ENCODE peak calls at places on chromosomes 2 and 18, in seven cellular contexts. W is uterus, N is hepatocyte, E is pancreas, G is MM.1S, J is astrocyte, Y is spleen. U is an unnamed sample.

GRCh38 chr18:58929206-58929605 is 64.5 kb downstream of the ZNF532 start:
- DNase-seq in W (no peak), Y (no peak), E (no peak), N (no peak), J (no peak), G (no peak), U (no peak)

GRCh38 chr18:79941473-79942119 is 9.9 kb downstream of the SLC66A2 start:
- DNase-seq in J (no peak), G (no peak), Y (peak; percentile 46), E (no peak), W (no peak), N (no peak), U (peak; percentile 27)

GRCh38 chr2:239316562-239317465 is 84.0 kb downstream of the HDAC4 start:
- DNase-seq in Y (peak; percentile 79), E (no peak), W (peak; percentile 65), J (peak; percentile 52), G (no peak), N (peak; percentile 35), U (peak; percentile 12)

GRCh38 chr2:32271063-32271462 is 6.4 kb upstream of the NLRC4 start:
- DNase-seq in G (no peak), E (no peak), W (no peak), N (no peak), Y (no peak), J (no peak), U (no peak)

GRCh38 chr2:45707034-45707433 is 55.6 kb downstream of the PRKCE start:
- DNase-seq in Y (no peak), J (no peak), E (no peak), N (no peak), G (no peak), W (no peak), U (no peak)

GRCh38 chr18:23824704-23825103 is 135.5 kb downstream of the LAMA3 start:
- DNase-seq in W (no peak), E (no peak), J (peak; percentile 55), N (peak; percentile 28), G (no peak), Y (no peak), U (no peak)

GRCh38 chr18:47522359-47522758 is 270.9 kb upstream of the SKOR2 start:
- DNase-seq in W (no peak), Y (no peak), J (no peak), E (no peak), N (no peak), G (no peak), U (no peak)

GRCh38 chr2:236862961-236863728 is 222.5 kb upstream of the COPS8 start:
- DNase-seq in Y (no peak), E (no peak), W (no peak), N (no peak), J (peak; percentile 83), G (no peak), U (no peak)

GRCh38 chr2:241035818-241036396 is 37.5 kb downstream of the SNED1 start:
- DNase-seq in Y (no peak), J (no peak), E (no peak), W (no peak), G (no peak), N (no peak), U (no peak)

GRCh38 chr2:53640466-53640865 is 127.1 kb upstream of the CHAC2 start:
- DNase-seq in W (no peak), E (no peak), J (peak; percentile 60), N (no peak), Y (no peak), G (no peak), U (no peak)

GRCh38 chr2:69200107-69200520 is 186.9 kb downstream of the GFPT1 start:
- DNase-seq in W (peak; percentile 71), N (peak; percentile 62), G (no peak), J (no peak), E (no peak), Y (no peak), U (no peak)

GRCh38 chr2:70340921-70341765 is 39.3 kb upstream of the FAM136A start:
- DNase-seq in W (no peak), N (peak; percentile 71), E (no peak), J (peak; percentile 12), G (peak; percentile 50), Y (no peak), U (no peak)

GRCh38 chr2:74373189-74373588 is 6.9 kb downstream of the DCTN1 start:
- DNase-seq in G (no peak), E (no peak), N (peak; percentile 41), J (no peak), W (peak; percentile 28), Y (no peak), U (peak; percentile 71)

GRCh38 chr2:219642064-219642444 is 14.6 kb downstream of the SLC4A3 start:
- DNase-seq in G (no peak), N (peak; percentile 48), J (no peak), Y (no peak), W (no peak), E (no peak), U (no peak)

GRCh38 chr2:239275037-239275685 is 125.7 kb downstream of the HDAC4 start:
- DNase-seq in N (peak; percentile 67), Y (peak; percentile 93), E (no peak), W (peak; percentile 65), J (peak; percentile 97), G (no peak), U (peak; percentile 92)

GRCh38 chr2:165571477-165571876 is 102.0 kb downstream of the CSRNP3 start:
- DNase-seq in E (no peak), N (no peak), G (no peak), W (no peak), J (no peak), Y (no peak), U (no peak)

GRCh38 chr2:200786423-200786822 is 25.3 kb upstream of the BZW1 start:
- DNase-seq in W (no peak), Y (no peak), J (peak; percentile 69), G (no peak), E (no peak), N (no peak), U (no peak)

GRCh38 chr2:84919885-84920580 is 14.6 kb downstream of the TMSB10 start:
- DNase-seq in E (no peak), J (peak; percentile 97), G (no peak), W (peak; percentile 80), Y (no peak), N (peak; percentile 82), U (no peak)

GRCh38 chr2:12109363-12110017 is 363.1 kb downstream of the LPIN1 start:
- DNase-seq in N (no peak), W (no peak), J (no peak), G (no peak), Y (no peak), E (no peak), U (no peak)

GRCh38 chr2:211035548-211036185 is 479.3 kb downstream of the CPS1 start:
- DNase-seq in Y (no peak), J (peak; percentile 11), N (peak; percentile 38), E (no peak), G (peak; percentile 48), W (no peak), U (no peak)

GRCh38 chr2:205527801-205528200 is 154.5 kb upstream of the NRP2 start:
- DNase-seq in E (no peak), W (no peak), N (no peak), Y (no peak), J (peak; percentile 10), G (no peak), U (no peak)

GRCh38 chr2:69645926-69646325 is 2.4 kb upstream of the AAK1 start:
- DNase-seq in G (no peak), N (no peak), Y (no peak), J (no peak), E (no peak), W (no peak), U (no peak)

GRCh38 chr18:12770469-12771219 is 67.8 kb downstream of the PSMG2 start:
- DNase-seq in W (no peak), G (no peak), Y (peak; percentile 13), N (no peak), J (no peak), E (no peak), U (no peak)

GRCh38 chr18:59865241-59865986 is 34.4 kb upstream of the PMAIP1 start:
- DNase-seq in G (no peak), Y (no peak), J (peak; percentile 41), E (no peak), W (no peak), N (no peak), U (no peak)

DNA sequence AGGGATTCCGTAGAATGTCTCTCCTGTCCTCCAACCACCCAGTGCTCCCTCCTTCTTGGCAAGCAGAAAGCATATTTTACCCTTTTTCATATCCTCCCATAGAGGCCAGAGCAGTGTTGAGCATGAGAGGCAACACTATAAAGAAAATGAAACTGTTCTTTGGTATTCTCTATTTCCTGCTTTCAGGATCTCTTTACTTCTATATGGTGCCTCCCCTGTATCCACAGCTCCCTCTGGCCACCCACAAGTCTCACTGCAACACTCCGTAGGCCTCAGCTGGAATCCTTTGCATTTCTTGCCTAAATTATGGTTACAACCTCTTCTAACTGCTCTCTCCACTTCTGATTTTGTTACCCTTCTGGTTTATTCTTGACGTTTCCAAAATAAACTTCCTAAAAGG is 74.9 kb upstream of the C2orf15 start:
- DNase-seq in Y (no peak), J (peak; percentile 41), W (no peak), E (no peak), G (peak; percentile 87), N (peak; percentile 67), U (no peak)
- TF ChIP-seq CTCF in Y (no peak), J (no peak), W (no peak), E (no peak), G (peak; percentile 69), N (peak; percentile 42), U (peak; percentile 28)

DNA sequence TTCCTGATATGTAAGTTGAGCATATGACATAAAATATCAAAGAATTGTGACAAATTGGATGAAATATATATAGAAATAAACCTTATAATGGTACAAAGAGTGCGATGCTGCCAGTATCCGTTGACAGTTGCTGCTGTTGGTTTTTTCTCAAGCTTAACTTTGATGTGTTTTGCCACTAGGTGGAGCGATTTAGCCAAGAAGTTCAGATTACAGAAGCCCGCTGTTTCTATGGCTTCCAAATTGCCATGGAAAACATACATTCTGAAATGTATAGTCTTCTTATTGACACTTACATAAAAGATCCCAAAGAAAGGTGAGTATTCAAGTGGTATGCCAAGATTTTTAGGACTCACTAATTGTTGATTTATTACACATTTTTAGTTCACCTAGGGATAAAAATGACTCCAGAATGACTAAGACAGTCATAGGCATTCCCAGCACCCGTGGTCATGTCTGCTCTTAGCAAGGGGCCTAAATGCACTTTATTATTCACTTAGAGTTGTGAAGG is 2.1 kb downstream of the RRM2 start:
- DNase-seq in Y (peak; percentile 13), J (peak; percentile 73), W (peak; percentile 49), E (no peak), G (peak; percentile 74), N (peak; percentile 83), U (no peak)
- H3K27ac ChIP-seq in Y (no peak overlapping the region), J (peak overlapping the region; percentile 32), W (no peak overlapping the region), E (no peak overlapping the region), G (peak overlapping the region; percentile 91), N (no peak overlapping the region), U (no peak overlapping the region)

DNA sequence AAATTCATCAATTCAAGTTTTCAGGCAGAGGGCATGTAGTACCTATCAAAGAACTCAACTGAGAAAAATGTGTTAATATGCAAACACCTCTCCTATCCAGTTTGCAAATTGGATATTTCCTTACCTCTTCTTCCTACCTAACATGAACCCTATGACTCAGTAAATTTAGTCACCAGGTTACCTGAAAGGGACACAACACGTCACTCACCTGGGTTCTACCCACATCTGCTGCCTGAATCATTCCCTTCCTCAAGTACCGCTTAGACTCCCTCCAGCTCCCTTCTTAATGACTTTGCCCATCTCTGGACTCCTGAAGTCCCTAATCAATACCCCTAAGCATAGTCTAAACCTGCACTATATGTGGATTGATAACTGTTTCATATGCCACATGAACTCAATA is 10.4 kb downstream of the ANKRD44 start:
- DNase-seq in G (no peak), J (no peak), Y (no peak), E (no peak), W (no peak), N (no peak), U (no peak)
- H3K36me3 ChIP-seq in G (peaks cover 6% of the 10 kb centered on the region), J (no peaks in the 10 kb centered on the region), Y (peaks cover 4% of the 10 kb centered on the region), E (no peaks in the 10 kb centered on the region), W (no peaks in the 10 kb centered on the region), N (no peaks in the 10 kb centered on the region), U (no peaks in the 10 kb centered on the region)

GRCh38 chr18:8749492-8749891 is 44.1 kb downstream of the MTCL1 start:
- DNase-seq in Y (no peak), E (no peak), J (no peak), G (no peak), N (no peak), W (no peak), U (peak; percentile 31)
- TF ChIP-seq CTCF in Y (no peak), E (no peak), J (no peak), G (no peak), N (no peak), W (no peak), U (no peak)